ENCODE peak calls at places on chromosomes 3 and 15, in nine cellular contexts. R, A, T, X, J, K, E, G and I are unnamed samples.

GRCh38 chr15:40918146-40918798 is 10.9 kb upstream of the DLL4 start:
- DNase-seq in R (no peak), A (no peak), T (no peak), X (no peak), J (no peak), K (no peak), E (no peak), G (no peak), I (no peak)

GRCh38 chr3:89315750-89316149 is 208.3 kb downstream of the EPHA3 start:
- DNase-seq in R (no peak), A (no peak), T (no peak), X (no peak), J (no peak), K (no peak), E (no peak), G (no peak), I (no peak)

GRCh38 chr3:32334675-32335074 is 57.0 kb upstream of the CMTM7 start:
- DNase-seq in R (no peak), A (no peak), T (no peak), X (no peak), J (peak), K (no peak), E (no peak), G (no peak), I (peak)

GRCh38 chr15:96293446-96293845 is 37.1 kb upstream of the NR2F2 start:
- DNase-seq in R (no peak), A (no peak), T (no peak), X (no peak), J (no peak), K (no peak), E (no peak), G (no peak), I (no peak)

GRCh38 chr3:66376568-66376967 is 124.3 kb downstream of the LRIG1 start:
- DNase-seq in R (peak), A (no peak), T (no peak), X (no peak), J (no peak), K (peak), E (peak), G (no peak), I (peak)

GRCh38 chr15:55789066-55789660 is 46.2 kb upstream of the PRTG start:
- DNase-seq in R (peak), A (no peak), T (no peak), X (no peak), J (peak), K (no peak), E (peak), G (peak), I (peak)

GRCh38 chr15:50821476-50821875 is 56.0 kb upstream of the SPPL2A start:
- DNase-seq in R (no peak), A (no peak), T (no peak), X (no peak), J (no peak), K (no peak), E (no peak), G (no peak), I (no peak)

GRCh38 chr15:87740655-87741344 is 515.7 kb downstream of the NTRK3 start:
- DNase-seq in R (no peak), A (no peak), T (no peak), X (no peak), J (no peak), K (no peak), E (no peak), G (no peak), I (no peak)

GRCh38 chr15:78004919-78005634 is 72.4 kb downstream of the TBC1D2B start:
- DNase-seq in R (peak), A (peak), T (no peak), X (peak), J (no peak), K (peak), E (peak), G (peak), I (peak)

GRCh38 chr3:36895488-36896409 is 49.1 kb downstream of the TRANK1 start:
- DNase-seq in R (no peak), A (no peak), T (no peak), X (no peak), J (no peak), K (no peak), E (no peak), G (no peak), I (no peak)

GRCh38 chr3:178041931-178042330 is 494.3 kb upstream of the KCNMB2 start:
- DNase-seq in R (no peak), A (no peak), T (no peak), X (no peak), J (no peak), K (no peak), E (no peak), G (no peak), I (no peak)

GRCh38 chr15:65921780-65922179 is 52.5 kb downstream of the RAB11A start:
- DNase-seq in R (no peak), A (no peak), T (no peak), X (no peak), J (no peak), K (no peak), E (no peak), G (no peak), I (no peak)

GRCh38 chr3:147297756-147298155 is 108.6 kb downstream of the ZIC4 start:
- DNase-seq in R (no peak), A (no peak), T (no peak), X (no peak), J (no peak), K (no peak), E (no peak), G (no peak), I (no peak)
- H3K27ac ChIP-seq in R (no peak), A (no peak), T (no peak), X (no peak), J (no peak), K (no peak), E (no peak), G (no peak), I (no peak)

GRCh38 chr3:73080201-73080966 is 18.9 kb downstream of the EBLN2 start:
- DNase-seq in R (no peak), A (no peak), T (no peak), X (no peak), J (no peak), K (no peak), E (no peak), G (no peak), I (no peak)

GRCh38 chr3:73084170-73084569 is 22.7 kb downstream of the EBLN2 start:
- DNase-seq in R (no peak), A (no peak), T (no peak), X (no peak), J (no peak), K (peak), E (no peak), G (no peak), I (no peak)

GRCh38 chr3:73086071-73086494 is 24.6 kb downstream of the EBLN2 start:
- DNase-seq in R (peak), A (peak), T (no peak), X (no peak), J (peak), K (no peak), E (peak), G (no peak), I (peak)

DNA sequence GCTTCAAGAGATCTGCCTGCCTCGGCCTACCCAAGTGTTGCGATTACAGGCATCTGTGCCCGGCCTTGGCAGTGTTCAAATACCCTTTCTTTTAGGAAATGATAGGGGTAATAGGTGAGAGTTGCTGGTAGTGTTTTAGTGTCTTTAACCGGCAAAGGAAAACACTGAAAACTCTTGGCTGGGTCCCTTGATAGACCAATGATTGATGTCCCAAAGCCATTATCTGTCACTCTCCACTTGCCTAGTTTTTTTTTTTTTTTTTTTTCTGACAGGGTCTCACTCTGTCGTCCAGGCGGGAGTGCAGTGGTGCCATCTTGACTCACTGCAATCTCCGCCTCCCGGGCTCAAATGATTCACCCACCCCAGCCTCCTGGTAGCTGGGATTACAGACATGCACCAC is 19.7 kb downstream of the EBLN2 start:
- DNase-seq in R (no peak), A (no peak), T (no peak), X (no peak), J (no peak), K (no peak), E (no peak), G (no peak), I (no peak)
- H3K4me3 ChIP-seq in R (no peak), A (no peak), T (no peak), X (no peak), J (no peak), K (no peak), E (no peak), G (no peak), I (no peak)

DNA sequence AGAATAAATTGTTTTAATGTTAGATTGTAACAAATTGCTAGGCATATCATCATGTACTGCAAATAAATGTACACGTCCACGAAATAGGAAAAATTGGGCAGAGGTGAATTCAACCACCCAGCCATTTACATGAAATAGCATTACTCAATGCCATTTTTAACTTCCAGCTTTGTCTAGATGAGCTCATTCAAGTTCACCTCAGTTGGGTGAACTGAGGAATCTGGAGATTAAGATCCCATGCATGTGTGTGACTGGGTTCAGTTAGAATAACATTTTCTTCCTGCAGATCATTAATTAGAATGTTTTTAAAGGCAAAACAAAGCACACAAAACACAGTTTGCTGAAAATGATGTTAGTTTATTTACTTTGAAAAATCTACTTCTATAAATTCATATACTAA is 767.8 kb upstream of the GOLIM4 start:
- DNase-seq in R (no peak), A (no peak), T (no peak), X (no peak), J (no peak), K (no peak), E (no peak), G (no peak), I (no peak)
- TF ChIP-seq CTCF in R (no peak), A (no peak), T (no peak), X (no peak), J (no peak), K (no peak), E (no peak), G (no peak), I (no peak)

DNA sequence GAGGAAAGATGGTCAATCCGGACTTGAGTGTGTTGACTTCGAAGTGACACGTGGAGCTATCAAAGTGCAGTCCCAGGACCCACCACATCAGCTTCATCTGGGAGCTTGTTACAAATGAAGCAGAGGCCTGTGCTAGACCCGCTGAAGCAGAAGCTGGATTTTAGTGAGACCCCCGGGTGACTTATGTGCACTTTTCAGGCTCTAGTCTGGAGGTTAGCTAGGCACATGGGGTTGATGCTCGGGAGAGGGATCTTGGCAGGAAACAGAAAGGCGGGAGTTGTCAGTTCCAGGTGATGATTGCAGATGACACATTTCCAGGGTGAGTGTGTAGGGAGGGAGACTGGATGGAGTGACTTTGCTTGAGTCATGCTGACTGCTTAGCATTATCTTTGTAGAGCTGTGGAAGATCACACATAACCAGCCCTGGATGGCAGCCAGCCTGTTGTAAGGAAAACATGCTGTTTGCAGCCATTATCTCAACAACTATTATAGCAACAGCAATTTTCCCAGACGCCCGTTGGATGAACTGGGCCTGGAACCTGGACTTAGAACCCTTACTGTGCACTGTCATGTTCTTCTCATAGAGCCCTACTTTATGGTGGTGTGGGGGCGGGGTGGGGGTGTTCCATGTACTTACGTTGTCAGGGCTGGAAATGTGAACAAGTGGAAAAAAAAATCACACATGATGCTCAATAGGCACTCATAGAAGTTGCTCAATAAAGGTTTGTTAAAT is 122.4 kb downstream of the THSD4 start:
- DNase-seq in R (peak), A (peak), T (no peak), X (no peak), J (no peak), K (peak), E (peak), G (peak), I (no peak)
- H3K27ac ChIP-seq in R (no peak), A (peak), T (no peak), X (no peak), J (no peak), K (peak), E (peak), G (peak), I (no peak)

GRCh38 chr3:9917820-9918219 is 922 bp downstream of the IL17RC start:
- DNase-seq in R (no peak), A (no peak), T (no peak), X (no peak), J (no peak), K (no peak), E (no peak), G (no peak), I (peak)

GRCh38 chr3:9918261-9919038 is 1.6 kb downstream of the IL17RC start:
- DNase-seq in R (no peak), A (no peak), T (no peak), X (no peak), J (no peak), K (no peak), E (no peak), G (no peak), I (no peak)

GRCh38 chr3:9915252-9916141 is 1.4 kb upstream of the IL17RC start:
- DNase-seq in R (peak), A (peak), T (no peak), X (peak), J (no peak), K (no peak), E (no peak), G (peak), I (peak)

GRCh38 chr3:9916346-9916733 is 558 bp upstream of the IL17RC start:
- DNase-seq in R (peak), A (no peak), T (no peak), X (no peak), J (no peak), K (no peak), E (no peak), G (no peak), I (peak)

GRCh38 chr3:9916734-9917680 is at the start of gene IL17RC:
- DNase-seq in R (peak), A (peak), T (peak), X (peak), J (no peak), K (peak), E (peak), G (peak), I (peak)
- H3K4me3 ChIP-seq in R (peak), A (peak), T (peak), X (peak), J (no peak), K (peak), E (peak), G (peak), I (peak)

GRCh38 chr15:27696530-27696929 is 402.6 kb downstream of the OCA2 start:
- DNase-seq in R (no peak), A (no peak), T (no peak), X (no peak), J (no peak), K (no peak), E (no peak), G (no peak), I (peak)
- TF ChIP-seq CTCF in R (no peak), A (no peak), T (no peak), X (no peak), J (no peak), K (no peak), E (no peak), G (no peak), I (no peak)

DNA sequence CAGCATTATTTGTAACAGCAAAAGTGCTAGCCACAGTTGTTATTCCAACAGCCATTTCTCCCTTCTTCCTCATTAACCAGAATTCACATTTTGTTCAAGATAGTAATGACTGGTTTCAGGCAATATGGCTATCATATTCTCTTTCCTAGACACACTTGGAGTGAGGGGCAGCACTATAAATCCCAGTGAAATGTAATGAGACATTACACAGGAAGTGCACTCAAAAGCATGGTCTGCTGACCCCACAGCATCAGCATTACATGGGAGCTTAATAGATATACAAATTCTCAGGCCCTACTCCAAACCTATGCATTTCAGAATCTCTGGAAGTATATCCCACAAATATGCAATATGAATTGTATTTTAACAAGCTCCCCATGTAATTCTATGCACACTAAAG is 21.4 kb downstream of the TMCC1 start:
- DNase-seq in R (no peak), A (no peak), T (no peak), X (no peak), J (peak), K (no peak), E (no peak), G (no peak), I (no peak)
- H3K27ac ChIP-seq in R (no peak), A (no peak), T (no peak), X (no peak), J (peak), K (no peak), E (no peak), G (no peak), I (no peak)

GRCh38 chr3:119255214-119255613 is 14.5 kb upstream of the B4GALT4 start:
- DNase-seq in R (no peak), A (no peak), T (no peak), X (no peak), J (no peak), K (no peak), E (no peak), G (no peak), I (no peak)
- H3K4me3 ChIP-seq in R (no peak), A (no peak), T (no peak), X (no peak), J (no peak), K (no peak), E (no peak), G (no peak), I (no peak)

GRCh38 chr3:55870576-55870975 is 383.5 kb upstream of the WNT5A start:
- DNase-seq in R (no peak), A (no peak), T (no peak), X (no peak), J (no peak), K (no peak), E (no peak), G (no peak), I (no peak)

GRCh38 chr3:55873523-55874254 is 386.6 kb upstream of the WNT5A start:
- DNase-seq in R (no peak), A (no peak), T (no peak), X (no peak), J (no peak), K (no peak), E (peak), G (no peak), I (peak)

GRCh38 chr3:55868347-55868746 is 381.2 kb upstream of the WNT5A start:
- DNase-seq in R (no peak), A (no peak), T (no peak), X (no peak), J (peak), K (no peak), E (no peak), G (no peak), I (no peak)
- TF ChIP-seq CTCF in R (no peak), A (no peak), T (no peak), X (no peak), J (peak), K (no peak), E (no peak), G (no peak), I (no peak)

DNA sequence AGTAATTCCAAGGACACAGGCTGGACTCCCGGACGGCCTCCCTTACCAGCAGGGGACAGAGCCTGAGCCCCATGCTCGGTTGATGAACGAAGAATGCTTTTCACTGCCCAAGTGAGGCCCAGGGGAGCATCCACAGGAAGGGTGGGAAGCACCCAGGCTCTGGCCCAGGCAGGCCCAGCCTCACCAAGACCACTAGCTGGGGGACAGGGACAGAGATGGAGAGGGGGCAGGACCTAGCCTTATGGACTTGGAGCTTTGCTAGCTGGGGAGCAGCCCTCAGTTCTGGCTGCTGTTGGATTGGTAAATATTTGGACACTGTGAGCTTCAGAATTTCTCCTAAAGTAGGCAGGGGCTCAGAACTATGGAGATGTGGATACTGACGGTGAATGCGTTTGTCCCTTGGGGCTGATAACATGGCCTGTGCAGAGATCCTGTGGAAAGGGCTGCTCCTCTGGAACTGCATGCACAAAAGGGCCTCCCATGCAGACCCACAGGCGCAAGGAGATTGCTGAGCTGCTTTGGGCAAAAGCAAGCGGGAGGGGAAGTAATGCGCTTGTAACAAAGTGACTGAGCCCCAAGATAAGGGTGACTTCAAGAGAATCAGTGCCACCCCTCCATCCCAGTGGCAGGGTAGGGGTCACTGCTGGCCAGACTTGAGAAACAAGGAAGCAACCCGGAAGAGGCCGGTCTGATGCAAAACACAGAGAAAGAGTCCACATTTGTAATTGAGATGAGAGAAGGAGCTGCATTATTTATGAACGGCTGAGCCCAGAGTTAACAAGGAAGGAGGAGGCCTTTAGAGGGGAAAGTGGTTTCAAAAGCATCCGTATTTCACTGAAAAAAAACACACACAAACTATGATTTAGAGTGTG is 70.1 kb upstream of the MEF2A start:
- DNase-seq in R (no peak), A (no peak), T (no peak), X (no peak), J (no peak), K (no peak), E (no peak), G (no peak), I (no peak)
- H3K27ac ChIP-seq in R (no peak), A (peak), T (no peak), X (peak), J (no peak), K (no peak), E (no peak), G (no peak), I (no peak)